ENCODE peak calls at places on chromosomes 13 and 19, in six cellular contexts. M is lower lobe of right lung; T is NT2/D1; Y is effector memory CD4-positive, alpha-beta T cell; X is adrenal gland; Q is PC-9. L is an unnamed sample. For H3K4me1, the result is how much of the 10 kb centered on the place peaks cover.

GRCh38 chr19:40150170-40150569 is 41.1 kb upstream of the MAP3K10 start:
- DNase-seq in T (no peak), X (no peak), M (no peak), Y (no peak), Q (no peak), L (no peak)

GRCh38 chr19:58097783-58098681 is at the start of gene ZSCAN18:
- DNase-seq in T (peak), Q (peak), Y (peak), M (peak), X (peak), L (no peak)

GRCh38 chr13:112133489-112134149 is 66.7 kb downstream of the SOX1 start:
- DNase-seq in X (no peak), T (no peak), M (no peak), Y (no peak), Q (no peak), L (no peak)

GRCh38 chr19:28530406-28531035 is 682.4 kb downstream of the UQCRFS1 start:
- DNase-seq in Q (no peak), M (no peak), T (no peak), Y (no peak), X (no peak), L (no peak)

GRCh38 chr13:20475927-20476691 is 49.5 kb downstream of the CRYL1 start:
- DNase-seq in Q (no peak), M (no peak), Y (peak), X (no peak), T (no peak), L (no peak)

GRCh38 chr19:49499030-49499670 is 2.9 kb downstream of the RPS11 start:
- DNase-seq in M (no peak), Q (no peak), X (peak), Y (no peak), T (no peak), L (no peak)

GRCh38 chr19:49362048-49362925 is at the start of gene TEAD2:
- DNase-seq in Y (no peak), T (no peak), X (peak), M (peak), Q (peak), L (no peak)

GRCh38 chr13:62014299-62014698 is 598.6 kb upstream of the PCDH20 start:
- DNase-seq in X (no peak), Y (no peak), T (no peak), Q (no peak), M (no peak), L (peak)

GRCh38 chr19:34995551-34995950 is 4.6 kb upstream of the GRAMD1A start:
- DNase-seq in T (no peak), X (no peak), Q (no peak), Y (no peak), M (peak), L (no peak)

GRCh38 chr19:12667903-12668302 is 1.3 kb downstream of the WDR83 start:
- DNase-seq in X (no peak), Y (no peak), Q (no peak), T (no peak), M (no peak), L (no peak)

GRCh38 chr19:6138066-6138465 is 2.6 kb downstream of the ACSBG2 start:
- DNase-seq in M (no peak), X (no peak), Q (no peak), Y (no peak), T (no peak), L (no peak)

GRCh38 chr19:11420429-11420893 is 1.3 kb upstream of the RGL3 start:
- DNase-seq in T (no peak), Q (no peak), M (no peak), X (peak), Y (no peak), L (no peak)

GRCh38 chr19:39192846-39193245 is 3.9 kb upstream of the NCCRP1 start:
- DNase-seq in X (no peak), Q (no peak), T (no peak), Y (no peak), M (no peak), L (no peak)

GRCh38 chr13:98297043-98297442 is 120.0 kb upstream of the RNF113B start:
- DNase-seq in Y (no peak), M (no peak), X (no peak), Q (no peak), T (no peak), L (no peak)

GRCh38 chr13:106612688-106613087 is 44.8 kb upstream of the ARGLU1 start:
- DNase-seq in M (peak), Q (no peak), X (peak), T (no peak), Y (no peak), L (no peak)

GRCh38 chr19:20413705-20414104 is 151.9 kb downstream of the ZNF737 start:
- DNase-seq in M (no peak), X (no peak), Y (no peak), T (no peak), Q (no peak), L (no peak)

GRCh38 chr13:76885203-76886004 is 801 bp downstream of the KCTD12 start:
- DNase-seq in M (peak), Q (peak), X (peak), T (peak), Y (peak), L (peak)

GRCh38 chr13:23050126-23050525 is 130.7 kb upstream of the SGCG start:
- DNase-seq in Y (no peak), X (no peak), Q (no peak), M (no peak), T (no peak), L (no peak)

GRCh38 chr19:40571831-40572495 is 4.7 kb upstream of the SHKBP1 start:
- DNase-seq in T (no peak), Y (no peak), Q (no peak), M (no peak), X (no peak), L (no peak)

GRCh38 chr13:27038323-27038722 is 133.3 kb downstream of the USP12 start:
- DNase-seq in T (no peak), Y (no peak), M (no peak), X (peak), Q (peak), L (no peak)

GRCh38 chr13:32175307-32175706 is 139.9 kb downstream of the ZAR1L start:
- DNase-seq in T (no peak), X (no peak), Y (no peak), M (no peak), Q (no peak), L (no peak)

GRCh38 chr13:43545317-43545874 is 241.4 kb downstream of the ENOX1 start:
- DNase-seq in Y (no peak), T (no peak), M (no peak), X (no peak), Q (no peak), L (no peak)

GRCh38 chr19:39858541-39858940 is 12.4 kb upstream of the FBL start:
- DNase-seq in T (no peak), Y (no peak), M (peak), X (no peak), Q (no peak), L (no peak)

GRCh38 chr13:76904507-76904906 is 18.3 kb upstream of the KCTD12 start:
- DNase-seq in T (no peak), X (no peak), Y (no peak), Q (no peak), M (no peak), L (no peak)

GRCh38 chr13:64529874-64530485 is 2700.2 kb downstream of the PCDH9 start:
- DNase-seq in T (peak), M (no peak), Y (no peak), X (no peak), Q (no peak), L (peak)

GRCh38 chr13:80338781-80339577 is 1.9 kb downstream of the SPRY2 start:
- DNase-seq in Q (peak), T (no peak), M (peak), X (peak), Y (no peak), L (no peak)

GRCh38 chr13:49351871-49352270 is 92.0 kb downstream of the CAB39L start:
- DNase-seq in M (no peak), Y (no peak), T (no peak), X (no peak), Q (no peak), L (no peak)

GRCh38 chr19:35373492-35373891 is 2.6 kb downstream of the GPR42 start:
- DNase-seq in Y (no peak), Q (no peak), T (no peak), M (no peak), X (no peak), L (no peak)

GRCh38 chr13:104143760-104144406 is 1077.7 kb upstream of the SLC10A2 start:
- DNase-seq in T (peak), Y (no peak), M (no peak), X (no peak), Q (no peak), L (no peak)

GRCh38 chr13:48275507-48275906 is 28.0 kb upstream of the RB1 start:
- DNase-seq in Q (no peak), M (no peak), X (no peak), Y (no peak), T (no peak), L (no peak)

GRCh38 chr13:30341815-30342570 is 34.6 kb upstream of the KATNAL1 start:
- DNase-seq in T (no peak), Q (peak), X (peak), M (peak), Y (no peak), L (no peak)

GRCh38 chr13:99278843-99279242 is 20.7 kb upstream of the GPR18 start:
- DNase-seq in T (no peak), M (no peak), Y (no peak), X (no peak), Q (no peak), L (no peak)

GRCh38 chr19:10832659-10833296 is 3.2 kb downstream of the TMED1 start:
- DNase-seq in Q (no peak), M (no peak), Y (no peak), X (no peak), T (no peak), L (no peak)

GRCh38 chr13:20118268-20119140 is 42.3 kb downstream of the GJA3 start:
- DNase-seq in Y (no peak), M (peak), X (peak), Q (peak), T (no peak), L (no peak)

GRCh38 chr19:45368737-45369340 is 1.5 kb downstream of the ERCC2 start:
- DNase-seq in Q (no peak), X (no peak), Y (no peak), M (no peak), T (no peak), L (no peak)

GRCh38 chr13:21079761-21080730 is 18.7 kb upstream of the LATS2 start:
- DNase-seq in X (no peak), T (no peak), Y (no peak), M (no peak), Q (peak), L (no peak)

GRCh38 chr19:1654178-1654792 is 1.9 kb upstream of the TCF3 start:
- DNase-seq in Q (no peak), M (no peak), Y (no peak), X (no peak), T (no peak), L (no peak)
- H3K4me1 ChIP-seq in Q (under half), M (under half), Y (under half), X (under half), T (under half), L (under half)

DNA sequence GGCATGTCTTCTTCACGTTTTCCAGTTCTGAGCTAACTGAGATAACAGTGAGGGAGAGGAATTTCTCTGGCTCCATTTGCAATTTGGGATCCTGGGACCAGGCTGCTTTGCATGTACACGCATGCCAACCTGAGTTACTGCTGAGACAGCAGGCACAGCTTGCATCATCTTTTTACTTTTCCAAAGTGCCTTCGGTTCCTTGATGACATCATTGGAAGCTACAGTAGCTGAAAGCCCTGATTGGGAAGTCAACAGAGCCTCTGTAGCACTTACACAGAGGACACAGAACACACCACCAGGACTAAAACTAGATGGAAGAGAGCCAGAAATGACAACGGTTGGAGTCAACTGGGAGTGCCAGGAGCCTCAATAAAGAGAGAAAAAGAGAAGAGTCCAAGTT is 399.1 kb upstream of the GPC6 start:
- DNase-seq in Y (no peak), T (no peak), Q (no peak), M (no peak), X (no peak), L (no peak)
- H3K4me1 ChIP-seq in Y (under half), T (under half), Q (under half), M (under half), X (under half), L (under half)

GRCh38 chr19:43690890-43691289 is 20.9 kb upstream of the PLAUR start:
- DNase-seq in M (no peak), X (no peak), T (no peak), Y (no peak), Q (no peak), L (no peak)

GRCh38 chr19:43688059-43688763 is 18.2 kb upstream of the PLAUR start:
- DNase-seq in Y (no peak), M (peak), T (no peak), Q (no peak), X (no peak), L (no peak)

GRCh38 chr19:43684326-43684725 is 14.4 kb upstream of the PLAUR start:
- DNase-seq in T (no peak), M (no peak), Q (no peak), X (no peak), Y (no peak), L (no peak)

GRCh38 chr19:43690444-43690843 is 20.5 kb upstream of the PLAUR start:
- DNase-seq in Q (no peak), T (no peak), Y (no peak), M (no peak), X (no peak), L (no peak)

GRCh38 chr19:43687660-43687997 is 17.7 kb upstream of the PLAUR start:
- DNase-seq in T (no peak), Y (no peak), X (no peak), Q (peak), M (no peak), L (no peak)
- H3K4me1 ChIP-seq in T (under half), Y (under half), X (under half), Q (under half), M (under half), L (under half)

GRCh38 chr13:51589793-51590192 is 5.5 kb downstream of the WDFY2 start:
- DNase-seq in Q (no peak), T (no peak), M (no peak), Y (no peak), X (no peak), L (no peak)
- H3K4me1 ChIP-seq in Q (half or more), T (under half), M (under half), Y (under half), X (under half), L (under half)